ENCODE peak calls at places on chromosomes 16 and 17, in four cellular contexts. J is A549, Z is IMR-90, N is K562. Y is an unnamed sample.

GRCh38 chr17:55624789-55625433 is 97.8 kb downstream of the TMEM100 start:
- DNase-seq in Z (no peak), N (no peak), J (no peak), Y (no peak)

GRCh38 chr17:9090641-9091096 is 69.4 kb downstream of the NTN1 start:
- DNase-seq in Z (no peak), N (no peak), J (no peak), Y (no peak)

GRCh38 chr16:85960486-85961046 is 61.6 kb downstream of the IRF8 start:
- DNase-seq in J (no peak), N (no peak), Z (no peak), Y (no peak)

GRCh38 chr17:7177954-7178477 is 1.2 kb downstream of the ASGR1 start:
- DNase-seq in N (peak), Z (peak), J (no peak), Y (no peak)

GRCh38 chr16:52407778-52408177 is 139.2 kb downstream of the TOX3 start:
- DNase-seq in N (no peak), J (no peak), Z (no peak), Y (no peak)

GRCh38 chr16:760498-761343 is at the start of gene MSLN:
- DNase-seq in J (peak), N (no peak), Z (no peak), Y (no peak)

GRCh38 chr16:72646615-72647014 is 401.3 kb downstream of the ZFHX3 start:
- DNase-seq in N (no peak), Z (no peak), J (no peak), Y (no peak)

GRCh38 chr17:40399185-40399584 is 18.5 kb downstream of the TOP2A start:
- DNase-seq in N (peak), J (peak), Z (peak), Y (no peak)

GRCh38 chr17:72422505-72423285 is 301.9 kb downstream of the SOX9 start:
- DNase-seq in N (peak), Z (peak), J (peak), Y (peak)

GRCh38 chr16:88782454-88783390 is 2.3 kb downstream of the PIEZO1 start:
- DNase-seq in N (peak), Z (peak), J (no peak), Y (no peak)

GRCh38 chr16:84278968-84279367 is 15.7 kb upstream of the WFDC1 start:
- DNase-seq in N (no peak), J (no peak), Z (no peak), Y (no peak)

GRCh38 chr17:51486885-51487520 is 226.7 kb downstream of the UTP18 start:
- DNase-seq in Z (no peak), N (no peak), J (no peak), Y (no peak)

GRCh38 chr17:5413682-5414081 is 5.8 kb downstream of the NUP88 start:
- DNase-seq in J (peak), Z (peak), N (peak), Y (no peak)

GRCh38 chr17:41925991-41926590 is 4.3 kb upstream of the ODAD4 start:
- DNase-seq in Z (no peak), N (no peak), J (no peak), Y (no peak)

GRCh38 chr17:58204796-58205195 is 12.3 kb downstream of the EPX start:
- DNase-seq in J (no peak), N (peak), Z (no peak), Y (no peak)

GRCh38 chr17:38465420-38466345 is 37.4 kb downstream of the ARHGAP23 start:
- DNase-seq in N (no peak), J (peak), Z (peak), Y (no peak)

GRCh38 chr16:17347624-17348023 is 123.1 kb downstream of the XYLT1 start:
- DNase-seq in J (no peak), Z (no peak), N (no peak), Y (no peak)

GRCh38 chr17:14211778-14212177 is 24.9 kb downstream of the CDRT15 start:
- DNase-seq in J (no peak), Z (no peak), N (no peak), Y (no peak)

GRCh38 chr16:63613701-63614100 is 1508.2 kb downstream of the CDH11 start:
- DNase-seq in N (no peak), Z (peak), J (peak), Y (no peak)

GRCh38 chr16:49012961-49013726 is 268.5 kb downstream of the CBLN1 start:
- DNase-seq in J (no peak), Z (no peak), N (no peak), Y (no peak)

GRCh38 chr17:36524428-36524876 is 10.2 kb downstream of the MYO19 start:
- DNase-seq in Z (peak), J (no peak), N (no peak), Y (no peak)

GRCh38 chr16:28974007-28974436 is 556 bp upstream of the SPNS1 start:
- DNase-seq in Z (peak), J (peak), N (peak), Y (no peak)

GRCh38 chr17:57874434-57875108 is 24.7 kb upstream of the MRPS23 start:
- DNase-seq in Z (peak), N (no peak), J (no peak), Y (no peak)

GRCh38 chr17:36064142-36064541 is at the start of gene CCL18:
- DNase-seq in J (no peak), Z (no peak), N (no peak), Y (no peak)

GRCh38 chr16:80121522-80121909 is 419.3 kb upstream of the DYNLRB2 start:
- DNase-seq in Z (no peak), J (no peak), N (no peak), Y (no peak)

GRCh38 chr17:14052886-14053615 is 16.3 kb upstream of the COX10 start:
- DNase-seq in Z (no peak), N (no peak), J (no peak), Y (no peak)

GRCh38 chr16:53090591-53091507 is 36.1 kb downstream of the CHD9 start:
- DNase-seq in J (no peak), N (no peak), Z (peak), Y (peak)

GRCh38 chr16:85856054-85856453 is 42.9 kb upstream of the IRF8 start:
- DNase-seq in J (no peak), Z (no peak), N (no peak), Y (no peak)

DNA sequence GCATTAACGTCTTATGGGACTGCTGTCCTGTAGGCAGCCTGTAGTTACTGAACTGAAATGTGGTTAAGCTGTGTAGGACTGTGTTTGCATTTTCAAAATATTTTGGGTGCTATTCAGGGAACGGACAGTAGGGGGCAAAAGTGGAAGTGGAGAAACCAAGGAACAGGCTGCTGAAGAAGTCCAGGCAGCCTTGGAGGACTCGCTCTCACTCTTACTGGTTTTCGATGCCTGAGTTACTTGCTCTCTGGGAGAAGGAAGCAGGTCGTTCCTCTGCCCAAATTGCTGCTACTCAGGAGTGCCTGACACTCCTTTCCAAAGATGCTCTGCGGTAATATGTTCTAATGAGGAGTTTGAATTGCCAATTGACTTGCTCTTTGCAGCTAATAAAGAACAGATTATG is 64.5 kb upstream of the RBFOX1 start:
- DNase-seq in J (peak), Z (no peak), N (peak), Y (no peak)
- TF ChIP-seq ELK1 in J (no peak), Z (no peak), N (no peak), Y (no peak)

DNA sequence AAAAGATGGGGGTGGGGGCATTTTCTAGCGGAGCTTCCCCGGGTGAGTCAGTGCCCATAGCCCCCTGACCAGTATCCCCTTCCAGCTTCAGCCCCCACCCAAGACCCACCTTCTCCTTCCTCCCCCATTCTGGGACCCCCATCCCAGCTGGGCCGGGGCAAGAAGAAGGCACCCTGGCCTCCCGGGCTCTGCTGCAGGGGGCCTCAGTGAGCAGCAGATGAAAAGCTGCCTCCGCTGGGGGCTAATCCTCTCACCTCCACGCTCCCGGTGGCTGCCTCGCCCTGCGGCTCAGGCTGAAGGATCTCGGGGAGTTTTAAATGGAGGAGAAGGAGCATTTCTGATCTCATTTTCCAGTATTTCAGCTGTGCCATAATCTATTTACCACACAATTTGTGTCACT is 313.5 kb upstream of the TNRC6C start:
- DNase-seq in J (no peak), N (peak), Z (no peak), Y (no peak)
- TF ChIP-seq ELK1 in J (no peak), N (no peak), Z (no peak), Y (no peak)

GRCh38 chr16:20853076-20853597 is 46.8 kb downstream of the REXO5 start:
- DNase-seq in N (no peak), J (no peak), Z (no peak), Y (no peak)

GRCh38 chr16:20847577-20847976 is 41.2 kb downstream of the REXO5 start:
- DNase-seq in Z (no peak), J (no peak), N (no peak), Y (no peak)

GRCh38 chr16:20850981-20851380 is 44.7 kb downstream of the REXO5 start:
- DNase-seq in Z (peak), N (no peak), J (no peak), Y (no peak)

GRCh38 chr16:20851601-20852000 is 45.3 kb downstream of the REXO5 start:
- DNase-seq in N (no peak), Z (peak), J (peak), Y (no peak)

GRCh38 chr16:20849587-20850390 is 43.5 kb downstream of the REXO5 start:
- DNase-seq in J (peak), N (peak), Z (peak), Y (no peak)
- TF ChIP-seq ELK1 in J (no peak), N (no peak), Z (no peak), Y (no peak)

GRCh38 chr17:81386646-81387234 is 8.5 kb upstream of the BAHCC1 start:
- DNase-seq in J (no peak), Z (no peak), N (peak), Y (no peak)
- TF ChIP-seq ELK1 in J (no peak), Z (no peak), N (no peak), Y (no peak)

GRCh38 chr16:56106527-56106926 is 84.8 kb upstream of the GNAO1 start:
- DNase-seq in J (no peak), N (no peak), Z (no peak), Y (no peak)

GRCh38 chr16:56101480-56101879 is 89.8 kb upstream of the GNAO1 start:
- DNase-seq in N (no peak), Z (no peak), J (no peak), Y (no peak)

GRCh38 chr16:56107944-56108583 is 83.2 kb upstream of the GNAO1 start:
- DNase-seq in J (no peak), N (no peak), Z (no peak), Y (no peak)

GRCh38 chr16:56102159-56102798 is 89.0 kb upstream of the GNAO1 start:
- DNase-seq in J (no peak), Z (no peak), N (no peak), Y (no peak)
- TF ChIP-seq ELK1 in J (no peak), Z (no peak), N (no peak), Y (no peak)

DNA sequence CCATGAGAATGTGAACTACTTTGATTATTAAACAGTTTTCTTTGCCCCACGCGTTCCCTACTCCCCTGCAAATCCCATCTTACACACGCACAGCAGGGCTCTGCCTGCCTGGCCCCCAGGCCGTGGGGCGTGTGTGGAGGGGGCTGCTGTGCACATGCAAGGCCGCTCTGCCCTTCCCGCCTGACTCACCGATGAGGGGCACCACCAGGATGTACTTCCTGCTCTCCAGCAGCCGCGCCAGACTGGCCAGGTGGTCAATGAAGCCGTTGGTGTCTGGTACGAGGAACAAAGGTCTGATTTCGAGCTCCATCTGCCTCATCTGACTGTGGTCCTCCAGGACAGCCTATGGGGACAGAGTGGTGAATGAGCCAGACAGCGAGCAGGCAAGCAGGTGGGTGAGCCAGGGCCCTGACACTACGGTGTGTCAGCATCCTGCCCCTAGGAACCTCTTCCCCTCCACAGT is 13.7 kb downstream of the HIC1 start:
- DNase-seq in N (no peak), J (no peak), Z (peak), Y (no peak)
- TF ChIP-seq ELK1 in N (no peak), J (no peak), Z (no peak), Y (no peak)

DNA sequence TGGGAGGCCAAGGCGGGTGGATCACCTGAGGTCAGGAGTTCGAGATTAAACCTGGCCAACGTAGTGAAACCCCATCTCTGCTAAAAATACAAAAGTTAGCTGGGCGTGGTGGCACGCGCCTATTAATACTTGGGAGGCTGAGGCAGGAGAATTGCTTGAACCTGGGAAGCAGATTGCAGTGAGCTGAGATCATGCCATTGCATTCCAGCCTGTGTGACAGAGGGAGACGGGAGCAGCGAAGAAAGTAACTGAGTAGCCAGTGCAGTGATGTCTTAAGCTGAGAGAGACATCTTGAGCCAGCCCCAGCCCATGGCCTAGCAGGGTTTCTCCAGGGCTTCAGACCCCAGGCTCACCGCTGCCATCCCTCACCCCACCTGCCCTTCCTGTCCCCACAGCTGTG is 9.8 kb upstream of the SMIM5 start:
- DNase-seq in Z (peak), N (no peak), J (no peak), Y (no peak)
- TF ChIP-seq ELK1 in Z (no peak), N (no peak), J (no peak), Y (no peak)

Y was measured in GM12878.